ENCODE peak calls at places on chromosomes 16 and 17, in four cellular contexts. S is GM12878, C is HepG2, M is WTC11. Z is an unnamed sample.
A peak's percentile ranks its signal among the peaks of the same experiment; 100 is the strongest.

GRCh38 chr17:74037320-74037719 is 166.2 kb upstream of the RPL38 start:
- DNase-seq in S (no peak), C (no peak), M (no peak), Z (peak; percentile 13)

GRCh38 chr16:65624696-65625095 is 502.8 kb upstream of the CDH11 start:
- DNase-seq in S (no peak), C (no peak), M (no peak), Z (no peak)

GRCh38 chr16:24610421-24610765 is 71.0 kb downstream of the RBBP6 start:
- DNase-seq in S (no peak), C (no peak), M (peak; percentile 45), Z (no peak)

GRCh38 chr16:9077001-9077809 is 14.2 kb upstream of the HAPSTR1 start:
- DNase-seq in S (no peak), C (peak; percentile 31), M (no peak), Z (no peak)

GRCh38 chr17:74267579-74267978 is 6.5 kb upstream of the DNAI2 start:
- DNase-seq in S (no peak), C (no peak), M (no peak), Z (no peak)

GRCh38 chr16:7548796-7549318 is 216.2 kb downstream of the RBFOX1 start:
- DNase-seq in S (no peak), C (no peak), M (no peak), Z (no peak)

GRCh38 chr16:57846078-57846697 is 43.9 kb upstream of the KIFC3 start:
- DNase-seq in S (no peak), C (no peak), M (peak; percentile 82), Z (no peak)

GRCh38 chr17:65278050-65278819 is 141.1 kb downstream of the RGS9 start:
- DNase-seq in S (no peak), C (peak; percentile 70), M (peak; percentile 83), Z (peak; percentile 62)

GRCh38 chr17:78991017-78991783 is 11.5 kb upstream of the LGALS3BP start:
- DNase-seq in S (no peak), C (no peak), M (no peak), Z (no peak)

GRCh38 chr16:3945751-3946603 is 65.5 kb upstream of the CREBBP start:
- DNase-seq in S (no peak), C (peak; percentile 20), M (no peak), Z (no peak)

GRCh38 chr16:81996664-81997529 is 14.4 kb downstream of the SDR42E1 start:
- DNase-seq in S (no peak), C (peak; percentile 52), M (no peak), Z (peak; percentile 47)

GRCh38 chr16:21652451-21652850 is at the start of gene IGSF6:
- DNase-seq in S (no peak), C (no peak), M (no peak), Z (no peak)

GRCh38 chr17:79036181-79036580 is 12.2 kb downstream of the C1QTNF1 start:
- DNase-seq in S (no peak), C (no peak), M (no peak), Z (no peak)

GRCh38 chr16:87690911-87691685 is 74.7 kb downstream of the KLHDC4 start:
- DNase-seq in S (no peak), C (no peak), M (no peak), Z (no peak)

GRCh38 chr16:21618261-21618660 is 18.9 kb downstream of the METTL9 start:
- DNase-seq in S (no peak), C (no peak), M (no peak), Z (no peak)

GRCh38 chr17:78716292-78716691 is 65.8 kb downstream of the CYTH1 start:
- DNase-seq in S (no peak), C (no peak), M (no peak), Z (no peak)

GRCh38 chr16:65658339-65659275 is 536.7 kb upstream of the CDH11 start:
- DNase-seq in S (no peak), C (no peak), M (no peak), Z (no peak)

GRCh38 chr16:31200821-31201510 is 1.6 kb downstream of the PYCARD start:
- DNase-seq in S (no peak), C (no peak), M (no peak), Z (peak; percentile 64)

GRCh38 chr16:74999683-75000480 is 1.1 kb downstream of the ZNRF1 start:
- DNase-seq in S (no peak), C (peak; percentile 44), M (peak; percentile 78), Z (peak; percentile 55)

GRCh38 chr16:67016143-67016542 is 12.8 kb upstream of the CBFB start:
- DNase-seq in S (no peak), C (no peak), M (no peak), Z (no peak)

GRCh38 chr16:67014641-67015315 is 14.2 kb upstream of the CBFB start:
- DNase-seq in S (no peak), C (no peak), M (no peak), Z (no peak)

GRCh38 chr16:67013238-67013822 is 15.6 kb upstream of the CBFB start:
- DNase-seq in S (no peak), C (no peak), M (no peak), Z (no peak)

GRCh38 chr16:67015317-67015731 is 13.6 kb upstream of the CBFB start:
- DNase-seq in S (no peak), C (no peak), M (no peak), Z (no peak)

GRCh38 chr16:67013823-67014640 is 14.9 kb upstream of the CBFB start:
- DNase-seq in S (no peak), C (peak; percentile 46), M (peak; percentile 67), Z (peak; percentile 85)
- TF ChIP-seq ATF2 in S (no peak), C (no peak), M (no peak), Z (no peak)

GRCh38 chr17:45873728-45874127 is 20.6 kb upstream of the MAPT start:
- DNase-seq in S (no peak), C (no peak), M (no peak), Z (no peak)
- TF ChIP-seq TCF7 in S (no peak), C (no peak), M (no peak), Z (no peak)

GRCh38 chr16:1003551-1004347 is 22.2 kb downstream of the SOX8 start:
- DNase-seq in S (no peak), C (no peak), M (no peak), Z (no peak)
- TF ChIP-seq ATF2 in S (no peak), C (no peak), M (no peak), Z (no peak)

DNA sequence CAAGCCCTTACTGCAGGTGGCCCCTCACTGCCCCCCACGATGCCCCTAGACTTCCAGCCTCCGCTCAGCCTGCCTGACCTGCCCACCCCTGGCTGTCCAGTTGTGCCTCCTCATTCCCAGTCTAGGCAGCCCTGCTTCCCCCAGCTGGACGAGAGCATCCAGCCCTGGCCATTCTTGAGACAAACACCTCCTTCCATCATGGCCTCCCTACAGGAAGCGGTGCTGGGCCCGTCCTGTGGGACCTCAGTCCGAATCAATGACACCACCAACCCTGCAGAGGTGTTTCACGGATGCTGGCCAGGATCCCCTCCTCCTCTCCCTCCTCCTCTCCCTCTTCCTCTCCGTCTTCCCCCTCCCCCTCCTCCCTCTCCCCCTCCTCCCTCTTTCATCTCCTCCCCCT is 28.3 kb downstream of the CCDC40 start:
- DNase-seq in S (no peak), C (no peak), M (no peak), Z (no peak)
- TF ChIP-seq TCF7 in S (no peak), C (no peak), M (no peak), Z (no peak)

DNA sequence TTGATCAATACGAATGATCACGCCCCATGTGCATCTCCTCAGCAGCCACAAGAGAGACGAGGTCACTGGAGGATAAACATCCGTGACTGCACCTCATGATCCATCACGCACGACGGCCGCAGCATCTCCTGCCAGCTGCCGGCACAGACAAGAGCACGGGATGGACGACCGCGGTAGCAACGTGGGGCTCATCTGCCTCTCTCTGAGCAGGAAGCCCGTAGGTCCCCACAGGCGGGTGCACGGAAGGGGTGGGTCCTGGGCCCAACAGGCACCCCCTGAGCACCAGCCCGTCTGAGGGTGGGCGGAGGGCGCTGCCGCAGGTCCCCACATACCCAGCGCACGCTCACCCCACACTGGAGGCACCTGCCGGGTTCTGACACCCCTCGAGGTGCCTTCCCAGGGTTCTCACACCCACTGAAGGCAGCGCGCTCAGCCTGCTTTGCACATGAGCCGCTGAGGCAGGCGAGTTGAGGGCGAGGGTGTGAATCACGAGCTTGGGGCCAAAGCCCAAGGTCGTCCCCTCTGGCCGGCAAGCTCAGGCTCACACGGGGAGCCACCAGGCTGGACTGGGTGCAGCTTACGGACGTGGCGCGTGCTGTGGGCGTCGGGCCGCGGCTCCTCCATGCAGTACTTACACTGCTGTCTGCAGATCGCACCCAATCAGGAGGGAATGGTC is 12.2 kb upstream of the CDH15 start:
- DNase-seq in S (no peak), C (peak; percentile 57), M (no peak), Z (no peak)
- TF ChIP-seq ATF2 in S (no peak), C (peak; percentile 52), M (no peak), Z (no peak)

DNA sequence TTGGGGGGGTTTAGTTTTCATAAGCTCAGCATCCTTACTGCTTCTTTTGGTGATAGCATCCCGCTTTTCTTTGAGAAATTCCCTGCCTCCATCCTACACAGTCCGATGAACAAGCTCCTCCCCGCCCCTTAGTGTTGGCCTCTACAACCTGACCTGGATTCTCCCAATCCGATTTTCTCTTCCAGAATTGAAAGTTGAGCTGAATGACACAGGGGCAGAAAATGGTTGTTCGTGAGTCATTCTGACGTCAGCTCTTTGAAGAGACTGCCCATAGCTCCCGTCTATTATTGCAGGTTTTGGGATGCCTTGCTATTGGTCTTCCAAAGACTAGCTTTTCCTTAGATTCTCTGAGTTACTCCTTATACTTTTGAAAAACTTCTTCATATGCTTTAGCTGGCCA is 279.7 kb downstream of the SLC39A11 start:
- DNase-seq in S (no peak), C (no peak), M (no peak), Z (no peak)
- TF ChIP-seq TCF7 in S (no peak), C (no peak), M (no peak), Z (no peak)

GRCh38 chr17:68033636-68034451 is 1.7 kb upstream of the KPNA2 start:
- DNase-seq in S (no peak), C (peak; percentile 95), M (peak; percentile 48), Z (peak; percentile 29)
- TF ChIP-seq ATF2 in S (no peak), C (no peak), M (no peak), Z (no peak)

DNA sequence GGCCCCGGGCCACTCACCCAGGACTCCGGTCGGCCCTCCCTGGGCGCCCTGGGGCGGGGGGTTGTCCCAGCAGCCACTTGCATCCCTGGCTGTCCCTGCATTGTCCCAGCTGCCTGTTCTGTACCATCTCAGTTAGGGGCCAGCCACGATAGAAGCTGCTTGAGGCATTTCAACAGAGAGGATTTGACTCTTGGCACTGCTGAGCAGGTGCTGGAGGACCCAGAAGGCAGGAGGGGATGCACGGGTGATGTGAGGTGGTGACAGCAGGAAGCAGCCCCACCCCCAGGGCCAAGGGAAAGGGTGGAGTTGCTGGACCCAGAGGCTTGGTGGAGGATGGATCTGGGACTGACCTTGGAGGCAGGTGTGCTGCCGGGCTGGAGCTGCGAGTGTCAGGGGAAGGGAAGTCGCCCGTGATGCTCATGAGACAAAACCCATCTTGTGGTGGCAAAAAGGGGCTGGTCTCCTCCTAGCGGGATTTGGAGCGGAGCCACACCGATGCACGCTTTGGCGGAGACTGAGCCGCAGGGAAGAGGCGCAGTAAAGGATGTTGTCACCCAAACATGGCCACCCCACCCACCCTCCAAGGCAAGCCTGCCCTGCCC is 188.0 kb upstream of the GSE1 start:
- DNase-seq in S (no peak), C (no peak), M (peak; percentile 9), Z (no peak)
- TF ChIP-seq TCF7 in S (no peak), C (no peak), M (no peak), Z (no peak)

GRCh38 chr16:15973460-15973859 is 24.0 kb downstream of the ABCC1 start:
- DNase-seq in S (no peak), C (no peak), M (no peak), Z (no peak)

GRCh38 chr16:15970202-15970601 is 20.8 kb downstream of the ABCC1 start:
- DNase-seq in S (no peak), C (peak; percentile 48), M (peak; percentile 56), Z (peak; percentile 59)

GRCh38 chr16:15971435-15971805 is 22.0 kb downstream of the ABCC1 start:
- DNase-seq in S (no peak), C (no peak), M (no peak), Z (no peak)

GRCh38 chr16:15972046-15972868 is 22.8 kb downstream of the ABCC1 start:
- DNase-seq in S (no peak), C (no peak), M (no peak), Z (no peak)

GRCh38 chr16:15970743-15971434 is 21.5 kb downstream of the ABCC1 start:
- DNase-seq in S (no peak), C (no peak), M (peak; percentile 86), Z (no peak)
- TF ChIP-seq ATF2 in S (no peak), C (no peak), M (no peak), Z (no peak)

Z was measured in K562.